ENCODE peak calls at places on chromosomes 16 and 17, in six cellular contexts. One of them, this sample, is unnamed.

GRCh38 chr16:85142771-85143211 is 30.5 kb upstream of the CIBAR2 start:
- DNase-seq in activated CD4-positive, alpha-beta T cell treated with anti-CD3 and anti-CD28 coated beads, Interleukin-2, amount 10 ng/mL, durations not matched to agents 7 days and 5 days: no peak
- DNase-seq in left ventricle myocardium superior: no peak
- DNase-seq in Kasumi-1: no peak
- DNase-seq in DMS79: no peak
- DNase-seq in Panc1: no peak
- DNase-seq in this sample: no peak

GRCh38 chr16:81790277-81790676 is 11.2 kb downstream of the PLCG2 start:
- DNase-seq in Kasumi-1: no peak
- DNase-seq in activated CD4-positive, alpha-beta T cell treated with anti-CD3 and anti-CD28 coated beads, Interleukin-2, amount 10 ng/mL, durations not matched to agents 7 days and 5 days: no peak
- DNase-seq in DMS79: no peak
- DNase-seq in left ventricle myocardium superior: no peak
- DNase-seq in Panc1: no peak
- DNase-seq in this sample: no peak

GRCh38 chr17:42979511-42980273 is at the start of gene PTGES3L:
- DNase-seq in DMS79: peak
- DNase-seq in Panc1: no peak
- DNase-seq in Kasumi-1: peak
- DNase-seq in activated CD4-positive, alpha-beta T cell treated with anti-CD3 and anti-CD28 coated beads, Interleukin-2, amount 10 ng/mL, durations not matched to agents 7 days and 5 days: peak
- DNase-seq in left ventricle myocardium superior: peak
- DNase-seq in this sample: peak

GRCh38 chr17:73482674-73483293 is 161.5 kb downstream of the SDK2 start:
- DNase-seq in Kasumi-1: no peak
- DNase-seq in activated CD4-positive, alpha-beta T cell treated with anti-CD3 and anti-CD28 coated beads, Interleukin-2, amount 10 ng/mL, durations not matched to agents 7 days and 5 days: no peak
- DNase-seq in left ventricle myocardium superior: no peak
- DNase-seq in Panc1: no peak
- DNase-seq in DMS79: no peak
- DNase-seq in this sample: no peak

GRCh38 chr16:1165511-1165910 is 12.6 kb downstream of the CACNA1H start:
- DNase-seq in left ventricle myocardium superior: no peak
- DNase-seq in Kasumi-1: no peak
- DNase-seq in Panc1: no peak
- DNase-seq in activated CD4-positive, alpha-beta T cell treated with anti-CD3 and anti-CD28 coated beads, Interleukin-2, amount 10 ng/mL, durations not matched to agents 7 days and 5 days: no peak
- DNase-seq in DMS79: no peak
- DNase-seq in this sample: no peak

GRCh38 chr17:71085238-71086033 is 916.1 kb downstream of the KCNJ2 start:
- DNase-seq in activated CD4-positive, alpha-beta T cell treated with anti-CD3 and anti-CD28 coated beads, Interleukin-2, amount 10 ng/mL, durations not matched to agents 7 days and 5 days: no peak
- DNase-seq in Kasumi-1: peak
- DNase-seq in left ventricle myocardium superior: no peak
- DNase-seq in Panc1: no peak
- DNase-seq in DMS79: no peak
- DNase-seq in this sample: no peak

GRCh38 chr17:50346313-50347086 is 574 bp downstream of the XYLT2 start:
- DNase-seq in Kasumi-1: peak
- DNase-seq in DMS79: no peak
- DNase-seq in left ventricle myocardium superior: peak
- DNase-seq in activated CD4-positive, alpha-beta T cell treated with anti-CD3 and anti-CD28 coated beads, Interleukin-2, amount 10 ng/mL, durations not matched to agents 7 days and 5 days: peak
- DNase-seq in Panc1: no peak
- DNase-seq in this sample: peak

GRCh38 chr17:67576471-67576870 is 141.3 kb upstream of the NOL11 start:
- DNase-seq in DMS79: no peak
- DNase-seq in left ventricle myocardium superior: no peak
- DNase-seq in Kasumi-1: no peak
- DNase-seq in activated CD4-positive, alpha-beta T cell treated with anti-CD3 and anti-CD28 coated beads, Interleukin-2, amount 10 ng/mL, durations not matched to agents 7 days and 5 days: no peak
- DNase-seq in Panc1: no peak
- DNase-seq in this sample: no peak

GRCh38 chr17:68627956-68628355 is 26.8 kb upstream of the FAM20A start:
- DNase-seq in activated CD4-positive, alpha-beta T cell treated with anti-CD3 and anti-CD28 coated beads, Interleukin-2, amount 10 ng/mL, durations not matched to agents 7 days and 5 days: no peak
- DNase-seq in Kasumi-1: no peak
- DNase-seq in Panc1: no peak
- DNase-seq in DMS79: no peak
- DNase-seq in left ventricle myocardium superior: no peak
- DNase-seq in this sample: no peak

GRCh38 chr16:53881371-53881770 is 177.4 kb downstream of the FTO start:
- DNase-seq in DMS79: no peak
- DNase-seq in Panc1: peak
- DNase-seq in Kasumi-1: no peak
- DNase-seq in activated CD4-positive, alpha-beta T cell treated with anti-CD3 and anti-CD28 coated beads, Interleukin-2, amount 10 ng/mL, durations not matched to agents 7 days and 5 days: no peak
- DNase-seq in left ventricle myocardium superior: no peak
- DNase-seq in this sample: no peak

GRCh38 chr17:76232342-76232741 is 8.0 kb downstream of the RNF157 start:
- DNase-seq in left ventricle myocardium superior: no peak
- DNase-seq in Kasumi-1: no peak
- DNase-seq in Panc1: peak
- DNase-seq in activated CD4-positive, alpha-beta T cell treated with anti-CD3 and anti-CD28 coated beads, Interleukin-2, amount 10 ng/mL, durations not matched to agents 7 days and 5 days: no peak
- DNase-seq in DMS79: no peak
- DNase-seq in this sample: no peak

GRCh38 chr16:9297437-9298113 is 206.1 kb downstream of the HAPSTR1 start:
- DNase-seq in Kasumi-1: no peak
- DNase-seq in activated CD4-positive, alpha-beta T cell treated with anti-CD3 and anti-CD28 coated beads, Interleukin-2, amount 10 ng/mL, durations not matched to agents 7 days and 5 days: no peak
- DNase-seq in left ventricle myocardium superior: peak
- DNase-seq in Panc1: no peak
- DNase-seq in DMS79: no peak
- DNase-seq in this sample: no peak

GRCh38 chr17:40921026-40921425 is 16.4 kb downstream of the KRT23 start:
- DNase-seq in activated CD4-positive, alpha-beta T cell treated with anti-CD3 and anti-CD28 coated beads, Interleukin-2, amount 10 ng/mL, durations not matched to agents 7 days and 5 days: no peak
- DNase-seq in Kasumi-1: no peak
- DNase-seq in DMS79: no peak
- DNase-seq in Panc1: no peak
- DNase-seq in left ventricle myocardium superior: no peak
- DNase-seq in this sample: no peak

GRCh38 chr16:19853973-19854876 is 30.4 kb downstream of the GPRC5B start:
- DNase-seq in left ventricle myocardium superior: no peak
- DNase-seq in activated CD4-positive, alpha-beta T cell treated with anti-CD3 and anti-CD28 coated beads, Interleukin-2, amount 10 ng/mL, durations not matched to agents 7 days and 5 days: no peak
- DNase-seq in Kasumi-1: no peak
- DNase-seq in Panc1: no peak
- DNase-seq in DMS79: no peak
- DNase-seq in this sample: no peak

GRCh38 chr17:44518032-44518431 is 14.8 kb upstream of the GPATCH8 start:
- DNase-seq in left ventricle myocardium superior: no peak
- DNase-seq in DMS79: no peak
- DNase-seq in activated CD4-positive, alpha-beta T cell treated with anti-CD3 and anti-CD28 coated beads, Interleukin-2, amount 10 ng/mL, durations not matched to agents 7 days and 5 days: no peak
- DNase-seq in Panc1: no peak
- DNase-seq in Kasumi-1: no peak
- DNase-seq in this sample: no peak

GRCh38 chr17:78184311-78184710 is 2.5 kb downstream of the TK1 start:
- DNase-seq in left ventricle myocardium superior: no peak
- DNase-seq in DMS79: no peak
- DNase-seq in Kasumi-1: no peak
- DNase-seq in activated CD4-positive, alpha-beta T cell treated with anti-CD3 and anti-CD28 coated beads, Interleukin-2, amount 10 ng/mL, durations not matched to agents 7 days and 5 days: no peak
- DNase-seq in Panc1: no peak
- DNase-seq in this sample: no peak

GRCh38 chr16:71626018-71626857 is at the start of gene MARVELD3:
- DNase-seq in DMS79: peak
- DNase-seq in Panc1: no peak
- DNase-seq in left ventricle myocardium superior: no peak
- DNase-seq in Kasumi-1: no peak
- DNase-seq in activated CD4-positive, alpha-beta T cell treated with anti-CD3 and anti-CD28 coated beads, Interleukin-2, amount 10 ng/mL, durations not matched to agents 7 days and 5 days: peak
- DNase-seq in this sample: no peak

GRCh38 chr16:56943761-56944375 is 11.9 kb downstream of the HERPUD1 start:
- DNase-seq in Panc1: no peak
- DNase-seq in left ventricle myocardium superior: no peak
- DNase-seq in activated CD4-positive, alpha-beta T cell treated with anti-CD3 and anti-CD28 coated beads, Interleukin-2, amount 10 ng/mL, durations not matched to agents 7 days and 5 days: no peak
- DNase-seq in DMS79: no peak
- DNase-seq in Kasumi-1: no peak
- DNase-seq in this sample: no peak